ENCODE peak calls at places on chromosomes 13 and 19, in nine cellular contexts. Q is tibial artery; A is cardiac muscle cell; B is CD4-positive, alpha-beta memory T cell; E is GM23248; P is brain microvascular endothelial cell; R is adrenal gland; M is stomach; G is neural progenitor cell. O is an unnamed sample. For H3K36me3, the result is how much of the 10 kb centered on the place peaks cover.

GRCh38 chr19:39408392-39409206 is 2.0 kb downstream of the ZFP36 start:
- DNase-seq in Q (no peak), A (peak), B (peak), E (peak), P (no peak), R (peak), M (no peak), G (peak), O (no peak)

GRCh38 chr19:45782820-45783785 is 813 bp upstream of the DMPK start:
- DNase-seq in Q (peak), A (peak), B (no peak), E (peak), P (peak), R (peak), M (no peak), G (no peak), O (no peak)

GRCh38 chr13:53743906-53744305 is 715.3 kb downstream of the OLFM4 start:
- DNase-seq in Q (no peak), A (no peak), B (no peak), E (no peak), P (no peak), R (no peak), M (no peak), G (peak), O (no peak)

GRCh38 chr19:16470911-16471811 is 609 bp downstream of the EPS15L1 start:
- DNase-seq in Q (peak), A (peak), B (peak), E (peak), P (no peak), R (no peak), M (no peak), G (peak), O (no peak)

GRCh38 chr19:31054430-31054829 is 294.8 kb downstream of the TSHZ3 start:
- DNase-seq in Q (peak), A (peak), B (peak), E (peak), P (peak), R (peak), M (peak), G (peak), O (peak)

GRCh38 chr19:8137425-8137824 is 12.0 kb downstream of the FBN3 start:
- DNase-seq in Q (no peak), A (no peak), B (no peak), E (no peak), P (no peak), R (no peak), M (no peak), G (no peak), O (no peak)

GRCh38 chr19:41225238-41226052 is 6.4 kb downstream of the AXL start:
- DNase-seq in Q (peak), A (peak), B (no peak), E (peak), P (peak), R (peak), M (peak), G (peak), O (peak)

GRCh38 chr19:14089662-14090508 is 666 bp downstream of the SAMD1 start:
- DNase-seq in Q (peak), A (peak), B (peak), E (peak), P (peak), R (peak), M (peak), G (peak), O (no peak)

GRCh38 chr13:99357149-99357596 is 50.0 kb upstream of the GPR183 start:
- DNase-seq in Q (no peak), A (peak), B (peak), E (peak), P (peak), R (peak), M (no peak), G (no peak), O (no peak)

GRCh38 chr19:55484571-55485438 is at the start of gene NAT14:
- DNase-seq in Q (no peak), A (peak), B (peak), E (peak), P (no peak), R (peak), M (peak), G (peak), O (no peak)

GRCh38 chr19:7550987-7551761 is 15.7 kb downstream of the PNPLA6 start:
- DNase-seq in Q (peak), A (peak), B (peak), E (peak), P (peak), R (peak), M (peak), G (peak), O (peak)

GRCh38 chr19:16325671-16326400 is 1.2 kb downstream of the KLF2 start:
- DNase-seq in Q (no peak), A (peak), B (peak), E (peak), P (no peak), R (peak), M (no peak), G (peak), O (no peak)

GRCh38 chr13:84651288-84651687 is 769.0 kb upstream of the SLITRK1 start:
- DNase-seq in Q (no peak), A (peak), B (no peak), E (peak), P (peak), R (no peak), M (no peak), G (no peak), O (peak)

GRCh38 chr19:7904074-7905020 is 670 bp downstream of the MAP2K7 start:
- DNase-seq in Q (peak), A (no peak), B (peak), E (no peak), P (no peak), R (peak), M (no peak), G (peak), O (no peak)

GRCh38 chr13:47044842-47045241 is 148.0 kb upstream of the HTR2A start:
- DNase-seq in Q (no peak), A (no peak), B (no peak), E (no peak), P (no peak), R (no peak), M (no peak), G (no peak), O (no peak)

GRCh38 chr19:34645551-34645950 is 31.4 kb downstream of the SCGB2B2 start:
- DNase-seq in Q (no peak), A (no peak), B (no peak), E (no peak), P (no peak), R (no peak), M (no peak), G (no peak), O (no peak)

GRCh38 chr19:42191855-42192254 is 25.6 kb downstream of the DEDD2 start:
- DNase-seq in Q (no peak), A (peak), B (no peak), E (peak), P (no peak), R (no peak), M (peak), G (no peak), O (peak)

GRCh38 chr19:33809960-33810359 is 13.3 kb downstream of the KCTD15 start:
- DNase-seq in Q (no peak), A (peak), B (no peak), E (peak), P (no peak), R (no peak), M (no peak), G (no peak), O (no peak)

GRCh38 chr19:33736158-33736557 is 60.5 kb upstream of the KCTD15 start:
- DNase-seq in Q (no peak), A (no peak), B (no peak), E (no peak), P (no peak), R (no peak), M (no peak), G (no peak), O (no peak)

GRCh38 chr13:75485286-75486062 is 3.5 kb upstream of the TBC1D4 start:
- DNase-seq in Q (no peak), A (peak), B (no peak), E (peak), P (no peak), R (no peak), M (no peak), G (no peak), O (no peak)

GRCh38 chr13:108957369-108958012 is 328.1 kb downstream of the MYO16 start:
- DNase-seq in Q (no peak), A (peak), B (no peak), E (peak), P (peak), R (peak), M (no peak), G (peak), O (peak)

GRCh38 chr19:49067554-49067953 is 2.9 kb upstream of the NTF4 start:
- DNase-seq in Q (no peak), A (no peak), B (no peak), E (no peak), P (no peak), R (no peak), M (no peak), G (no peak), O (no peak)

GRCh38 chr19:8487137-8487851 is 15.1 kb downstream of the PRAM1 start:
- DNase-seq in Q (peak), A (no peak), B (peak), E (no peak), P (no peak), R (no peak), M (no peak), G (no peak), O (no peak)

GRCh38 chr19:29753190-29753933 is 38.3 kb upstream of the C19orf12 start:
- DNase-seq in Q (no peak), A (no peak), B (no peak), E (no peak), P (no peak), R (no peak), M (no peak), G (no peak), O (no peak)

GRCh38 chr19:38336638-38337359 is 1.2 kb downstream of the CATSPERG start:
- DNase-seq in Q (peak), A (peak), B (peak), E (peak), P (peak), R (peak), M (peak), G (peak), O (peak)

GRCh38 chr19:38340927-38341326 is 5.3 kb downstream of the CATSPERG start:
- DNase-seq in Q (no peak), A (no peak), B (no peak), E (no peak), P (no peak), R (no peak), M (no peak), G (no peak), O (no peak)

GRCh38 chr19:38335949-38336637 is 463 bp downstream of the CATSPERG start:
- DNase-seq in Q (peak), A (peak), B (peak), E (peak), P (peak), R (peak), M (peak), G (peak), O (peak)

GRCh38 chr19:38331728-38332127 is 3.9 kb upstream of the CATSPERG start:
- DNase-seq in Q (no peak), A (no peak), B (no peak), E (no peak), P (no peak), R (no peak), M (no peak), G (no peak), O (no peak)

GRCh38 chr19:38337360-38337653 is 1.7 kb downstream of the CATSPERG start:
- DNase-seq in Q (no peak), A (no peak), B (no peak), E (no peak), P (no peak), R (no peak), M (no peak), G (no peak), O (no peak)
- H3K36me3 ChIP-seq in Q (under half), A (under half), B (under half), E (under half), P (under half), R (under half), M (under half), G (under half), O (under half)

GRCh38 chr13:93254775-93255174 is 28.2 kb downstream of the GPC6 start:
- DNase-seq in Q (no peak), A (no peak), B (no peak), E (no peak), P (no peak), R (no peak), M (no peak), G (no peak), O (peak)
- H3K4me3 ChIP-seq in Q (no peak), A (no peak), B (no peak), E (no peak), P (no peak), R (no peak), M (no peak), G (no peak), O (no peak)

DNA sequence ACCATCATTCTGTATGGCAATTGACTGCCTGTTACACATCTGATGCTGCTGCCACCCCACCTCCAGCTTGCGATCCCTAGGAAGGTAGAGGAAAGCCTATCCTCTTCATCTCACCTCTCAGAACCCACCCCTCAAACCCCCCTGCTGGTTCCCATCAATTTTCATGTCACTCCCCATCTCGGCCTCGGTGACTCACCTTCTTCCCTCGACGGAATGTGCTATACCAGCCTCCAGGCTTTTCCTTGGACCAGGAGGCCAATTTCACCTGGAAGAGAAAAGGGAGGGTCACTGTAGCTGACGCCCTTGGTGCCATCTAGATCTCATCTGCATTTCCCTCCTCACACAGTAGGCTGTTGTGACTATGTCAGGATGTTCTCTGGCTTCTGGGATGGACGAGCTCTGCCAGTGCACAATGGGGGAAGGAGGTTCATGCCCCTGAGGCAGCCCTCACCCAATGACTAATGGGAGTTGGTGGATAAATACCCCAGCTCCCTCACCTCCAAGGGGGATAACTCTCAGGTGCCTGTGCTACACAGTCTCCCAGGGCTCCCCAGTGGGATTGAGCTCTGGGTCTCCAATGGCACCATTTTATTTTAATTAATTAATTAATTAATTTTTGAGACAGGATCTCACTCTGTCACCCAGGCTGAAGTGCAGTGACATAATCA is 26.4 kb upstream of the OLFM2 start:
- DNase-seq in Q (no peak), A (no peak), B (no peak), E (no peak), P (no peak), R (no peak), M (no peak), G (no peak), O (no peak)
- H3K36me3 ChIP-seq in Q (under half), A (under half), B (under half), E (under half), P (under half), R (under half), M (under half), G (under half), O (under half)

GRCh38 chr19:51372649-51373504 is at the start of gene NKG7:
- DNase-seq in Q (no peak), A (no peak), B (peak), E (no peak), P (no peak), R (no peak), M (no peak), G (no peak), O (no peak)
- H3K4me3 ChIP-seq in Q (no peak), A (no peak), B (peak), E (no peak), P (no peak), R (no peak), M (peak), G (no peak), O (no peak)

GRCh38 chr13:19764237-19764636 is 18.5 kb downstream of the PSPC1 start:
- DNase-seq in Q (no peak), A (no peak), B (no peak), E (no peak), P (no peak), R (no peak), M (no peak), G (no peak), O (no peak)

GRCh38 chr13:19763618-19764017 is 19.1 kb downstream of the PSPC1 start:
- DNase-seq in Q (no peak), A (no peak), B (no peak), E (no peak), P (no peak), R (no peak), M (no peak), G (no peak), O (no peak)

GRCh38 chr13:19759669-19760068 is 23.1 kb downstream of the PSPC1 start:
- DNase-seq in Q (no peak), A (no peak), B (no peak), E (peak), P (peak), R (no peak), M (no peak), G (no peak), O (no peak)
- H3K36me3 ChIP-seq in Q (under half), A (under half), B (under half), E (under half), P (under half), R (under half), M (half or more), G (under half), O (under half)

DNA sequence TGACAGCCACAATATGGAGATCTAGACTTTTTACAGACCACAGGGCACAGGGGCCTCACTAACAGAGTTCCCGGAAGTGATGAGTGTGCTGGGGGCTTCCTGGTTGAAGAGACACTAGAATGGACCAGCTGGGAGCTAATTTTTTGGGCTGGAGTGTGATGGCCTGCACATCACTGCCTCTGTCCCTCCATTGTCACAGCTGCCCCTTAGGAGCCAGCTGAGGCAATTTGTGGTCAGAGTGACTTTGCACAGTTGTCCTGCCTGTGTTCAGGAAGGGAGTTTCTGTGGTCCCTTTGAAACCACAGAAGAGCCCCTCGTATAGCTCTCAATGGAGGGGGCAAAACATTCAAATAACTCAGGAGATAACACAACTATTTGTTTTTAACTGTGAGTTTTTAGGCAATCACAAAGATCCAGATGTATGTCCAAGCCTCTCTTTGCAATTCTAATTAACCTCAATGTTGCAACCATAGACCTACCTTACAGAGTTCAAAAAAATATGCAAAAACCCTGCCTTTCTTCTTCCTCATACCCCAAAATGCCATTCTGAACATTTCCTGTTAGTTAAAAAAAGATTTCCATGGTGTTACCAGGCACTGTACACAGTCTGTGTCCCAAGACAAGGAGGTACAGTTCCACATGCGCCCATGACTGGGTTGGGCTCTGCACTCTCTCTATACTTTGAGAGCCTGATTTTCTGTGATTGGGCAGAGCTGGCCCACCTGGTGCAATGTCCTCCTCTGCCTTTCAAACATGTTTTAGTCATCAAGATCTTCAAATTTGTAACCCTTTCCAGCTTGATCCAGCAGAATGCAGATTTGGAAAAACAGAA is 2.4 kb downstream of the ALOX5AP start:
- DNase-seq in Q (no peak), A (no peak), B (peak), E (no peak), P (no peak), R (no peak), M (no peak), G (no peak), O (no peak)
- H3K4me3 ChIP-seq in Q (no peak), A (no peak), B (peak), E (no peak), P (no peak), R (no peak), M (no peak), G (no peak), O (no peak)

GRCh38 chr13:45341034-45341798 is at the start of gene TPT1:
- DNase-seq in Q (peak), A (peak), B (peak), E (peak), P (peak), R (peak), M (peak), G (peak), O (peak)
- H3K36me3 ChIP-seq in Q (half or more), A (under half), B (under half), E (under half), P (under half), R (under half), M (half or more), G (under half), O (under half)

DNA sequence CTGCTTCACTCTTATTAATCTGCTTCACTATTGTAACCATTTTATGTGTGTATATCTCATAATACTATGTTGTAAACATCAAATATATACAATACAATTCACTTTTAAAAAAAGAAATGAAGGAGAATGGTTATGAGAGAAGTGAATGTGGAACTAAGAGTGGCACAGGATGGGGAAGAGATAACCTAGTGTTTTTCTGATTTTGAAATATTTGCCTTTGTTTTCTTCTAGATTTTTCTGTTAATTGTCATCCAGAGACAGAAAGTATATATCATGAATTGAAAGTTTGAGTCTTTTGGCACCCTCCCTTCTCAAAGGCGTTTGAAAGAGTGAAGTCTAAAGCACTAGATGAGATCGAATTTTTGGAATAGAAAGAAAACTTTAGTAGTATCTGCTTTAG is 2.8 kb downstream of the DNAJC3 start:
- DNase-seq in Q (no peak), A (no peak), B (no peak), E (no peak), P (no peak), R (no peak), M (no peak), G (no peak), O (no peak)
- H3K4me3 ChIP-seq in Q (no peak), A (no peak), B (no peak), E (peak), P (no peak), R (no peak), M (peak), G (no peak), O (no peak)

GRCh38 chr19:2044709-2045500 is 6.1 kb downstream of the MKNK2 start:
- DNase-seq in Q (no peak), A (no peak), B (no peak), E (no peak), P (no peak), R (peak), M (no peak), G (no peak), O (no peak)

GRCh38 chr19:2046046-2046907 is 4.8 kb downstream of the MKNK2 start:
- DNase-seq in Q (no peak), A (no peak), B (no peak), E (no peak), P (no peak), R (no peak), M (no peak), G (peak), O (no peak)

GRCh38 chr19:2047076-2047448 is 4.0 kb downstream of the MKNK2 start:
- DNase-seq in Q (no peak), A (no peak), B (no peak), E (no peak), P (no peak), R (no peak), M (no peak), G (no peak), O (no peak)

GRCh38 chr19:2043864-2044708 is 7.0 kb downstream of the MKNK2 start:
- DNase-seq in Q (no peak), A (no peak), B (peak), E (no peak), P (no peak), R (peak), M (no peak), G (peak), O (no peak)

DNA sequence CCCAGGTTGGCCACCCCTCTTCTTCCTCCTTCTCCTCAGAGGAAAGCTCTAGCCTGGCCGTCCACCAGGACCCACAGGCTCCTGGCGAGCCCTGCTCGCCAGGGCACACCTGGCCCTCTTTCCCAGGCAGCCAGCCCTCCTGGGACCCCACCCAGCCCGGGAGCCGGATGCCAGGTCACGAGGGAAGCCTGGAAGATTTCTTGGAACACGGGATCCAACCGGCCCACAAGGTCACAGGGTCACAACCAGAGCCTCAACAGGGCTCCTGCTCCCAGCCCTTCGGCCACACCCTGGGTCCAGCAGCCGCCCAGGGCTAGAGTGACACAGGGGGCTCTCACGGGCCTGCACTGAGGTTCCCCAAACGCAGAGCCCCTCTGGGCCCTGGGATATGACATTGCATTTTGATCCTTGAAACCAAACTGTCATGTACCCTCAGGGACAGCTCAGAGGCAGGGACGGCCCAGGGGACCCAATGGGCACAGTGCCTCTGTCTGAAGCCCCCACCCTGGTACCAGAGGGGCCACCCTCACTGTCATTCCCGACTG is 5.5 kb downstream of the MKNK2 start:
- DNase-seq in Q (no peak), A (no peak), B (no peak), E (no peak), P (no peak), R (peak), M (peak), G (no peak), O (no peak)
- H3K36me3 ChIP-seq in Q (half or more), A (under half), B (under half), E (under half), P (under half), R (under half), M (half or more), G (under half), O (under half)

O was measured in kidney epithelial cell.